ENCODE peak calls at places on chromosomes 4 and X, in ten cellular contexts. R is esophagus squamous epithelium, V is A549, C is neural crest cell, B is type B pancreatic cell, P is HCT116, X is AG04449, H is MCF 10A, N is transverse colon, F is endothelial cell. G is an unnamed sample.
A peak's percentile ranks its signal among the peaks of the same experiment; 100 is the strongest.

GRCh38 chrX:2829066-2829430 is 318 bp downstream of the GYG2 start:
- DNase-seq in B (peak; percentile 72), H (no peak), R (no peak), X (no peak), F (no peak), P (no peak), C (peak; percentile 48), V (no peak), N (peak; percentile 12), G (no peak)

GRCh38 chr4:136392576-136392975 is 1139.7 kb downstream of the PCDH18 start:
- DNase-seq in R (no peak), B (no peak), H (no peak), V (no peak), N (no peak), X (no peak), P (no peak), F (no peak), C (no peak), G (no peak)

GRCh38 chrX:2748171-2748814 is 3.5 kb upstream of the XG start:
- DNase-seq in N (no peak), R (no peak), P (no peak), H (no peak), B (no peak), C (no peak), V (no peak), X (no peak), F (no peak), G (no peak)

GRCh38 chr4:188534917-188535316 is 395.7 kb downstream of the TRIML1 start:
- DNase-seq in F (no peak), P (no peak), R (no peak), B (no peak), X (no peak), H (no peak), V (no peak), N (no peak), C (no peak), G (no peak)

GRCh38 chr4:99965674-99966350 is 15.7 kb upstream of the H2AZ1 start:
- DNase-seq in F (no peak), X (no peak), N (no peak), C (no peak), B (no peak), V (no peak), R (no peak), H (no peak), P (no peak), G (no peak)

GRCh38 chr4:168441412-168441811 is 38.9 kb downstream of the DDX60L start:
- DNase-seq in R (no peak), V (no peak), X (no peak), C (no peak), N (no peak), F (no peak), H (no peak), P (no peak), B (no peak), G (no peak)

GRCh38 chr4:112888617-112889016 is 160.8 kb upstream of the ANK2 start:
- DNase-seq in X (no peak), F (no peak), P (no peak), H (no peak), R (no peak), B (no peak), V (no peak), C (no peak), N (no peak), G (no peak)

GRCh38 chr4:89373396-89373795 is 65.8 kb upstream of the GPRIN3 start:
- DNase-seq in H (no peak), P (no peak), R (no peak), F (no peak), N (no peak), C (no peak), B (no peak), X (no peak), V (no peak), G (no peak)

GRCh38 chr4:24210332-24210902 is 320.6 kb upstream of the PPARGC1A start:
- DNase-seq in X (peak; percentile 70), P (no peak), V (peak; percentile 62), F (no peak), H (peak; percentile 98), N (peak; percentile 8), C (no peak), B (no peak), R (no peak), G (no peak)

GRCh38 chr4:67483868-67484602 is 61.3 kb downstream of the CENPC start:
- DNase-seq in X (peak; percentile 21), V (no peak), R (no peak), P (no peak), H (peak; percentile 23), C (no peak), F (no peak), B (no peak), N (no peak), G (no peak)

GRCh38 chr4:7187297-7187592 is 5.1 kb upstream of the SORCS2 start:
- DNase-seq in P (no peak), F (no peak), V (no peak), H (no peak), B (no peak), C (no peak), R (no peak), X (no peak), N (no peak), G (no peak)

GRCh38 chr4:114077610-114078009 is 98.2 kb upstream of the ARSJ start:
- DNase-seq in H (peak; percentile 74), X (peak; percentile 83), N (no peak), C (no peak), B (no peak), R (no peak), P (peak; percentile 26), F (no peak), V (no peak), G (no peak)

GRCh38 chrX:110086162-110086915 is 83.4 kb downstream of the TMEM164 start:
- DNase-seq in X (no peak), P (no peak), C (no peak), V (peak; percentile 75), R (no peak), N (no peak), H (no peak), F (no peak), B (no peak), G (no peak)

GRCh38 chr4:153521995-153522799 is 56.0 kb downstream of the TMEM131L start:
- DNase-seq in H (no peak), P (no peak), B (no peak), R (no peak), C (no peak), X (no peak), N (no peak), F (no peak), V (no peak), G (no peak)

GRCh38 chr4:153520227-153520626 is 54.1 kb downstream of the TMEM131L start:
- DNase-seq in H (no peak), B (no peak), F (no peak), C (no peak), R (no peak), X (no peak), V (no peak), N (no peak), P (no peak), G (no peak)

GRCh38 chr4:153522800-153523089 is 56.6 kb downstream of the TMEM131L start:
- DNase-seq in F (no peak), B (no peak), N (no peak), P (no peak), X (no peak), C (no peak), H (no peak), V (no peak), R (no peak), G (no peak)

GRCh38 chr4:153520871-153521329 is 54.7 kb downstream of the TMEM131L start:
- DNase-seq in F (no peak), P (no peak), X (no peak), N (no peak), V (no peak), C (no peak), B (no peak), H (no peak), R (no peak), G (no peak)

DNA sequence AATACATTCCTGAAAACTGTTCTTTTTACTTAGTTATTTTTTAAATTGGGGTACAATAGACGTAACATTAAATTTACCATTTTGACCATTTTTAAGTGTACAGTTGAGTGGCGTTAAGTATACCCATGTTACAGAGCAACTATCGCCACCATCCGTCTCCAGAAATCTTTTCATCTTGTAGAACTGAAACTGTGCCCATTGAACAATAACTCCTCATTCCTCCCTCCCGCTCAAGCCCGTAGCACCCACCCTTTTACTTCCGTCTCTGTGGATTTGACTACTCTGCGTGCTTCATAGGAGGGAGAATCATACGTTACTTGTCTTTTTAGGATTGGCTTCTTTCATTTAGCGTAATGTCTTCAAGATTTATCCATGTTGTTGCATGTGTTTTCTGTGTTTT is 55.3 kb downstream of the TMEM131L start:
- DNase-seq in X (no peak), B (no peak), F (no peak), R (no peak), P (no peak), H (no peak), C (no peak), N (no peak), V (no peak), G (no peak)
- TF ChIP-seq CTCF in X (no peak), B (no peak), F (no peak), R (no peak), P (no peak), H (no peak), C (no peak), N (no peak), V (no peak), G (no peak)

GRCh38 chr4:37138019-37138653 is 106.4 kb upstream of the NWD2 start:
- DNase-seq in C (no peak), X (no peak), P (no peak), V (no peak), B (no peak), R (no peak), F (no peak), H (no peak), N (no peak), G (no peak)
- TF ChIP-seq CTCF in C (no peak), X (no peak), P (no peak), V (no peak), B (no peak), R (no peak), F (no peak), H (no peak), N (no peak), G (no peak)

DNA sequence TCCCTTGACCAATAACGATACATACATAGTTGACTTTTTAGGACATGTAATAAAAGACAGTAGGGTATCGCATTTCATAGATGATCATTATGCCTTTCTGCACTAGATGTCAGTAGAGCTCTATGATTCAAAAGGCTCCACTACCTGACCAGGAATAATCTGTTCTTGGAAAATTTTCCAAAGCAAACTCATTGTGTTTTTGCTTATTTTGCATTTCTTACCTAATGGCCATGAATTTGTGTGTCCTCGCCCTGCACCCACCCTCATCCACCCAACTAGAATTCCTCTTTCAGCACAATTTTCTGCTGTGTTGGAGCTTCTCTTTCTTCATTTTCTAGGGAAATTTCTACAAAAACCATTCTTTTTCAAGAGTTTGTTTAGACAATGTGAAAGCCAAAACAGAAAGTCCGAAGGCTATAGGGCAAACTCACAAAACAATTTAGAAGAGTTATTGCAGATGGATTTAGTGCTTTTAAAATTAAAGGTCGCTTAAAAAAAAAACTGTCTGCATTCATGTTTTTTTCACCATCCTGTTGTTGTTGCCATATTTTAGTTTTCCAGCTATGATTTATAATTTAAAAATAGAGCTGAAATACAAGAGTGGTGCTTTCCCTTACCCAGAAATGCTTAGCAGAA is 183.6 kb downstream of the SPATA18 start:
- DNase-seq in V (peak; percentile 28), H (peak; percentile 69), X (peak; percentile 14), B (no peak), F (no peak), N (no peak), C (no peak), R (no peak), P (peak; percentile 41), G (no peak)
- TF ChIP-seq CTCF in V (peak; percentile 49), H (peak; percentile 69), X (no peak), B (peak; percentile 77), F (peak; percentile 36), N (peak; percentile 13), C (peak; percentile 76), R (no peak), P (peak; percentile 66), G (no peak)

GRCh38 chrX:112731793-112732192 is 52.1 kb upstream of the LHFPL1 start:
- DNase-seq in N (no peak), V (no peak), F (no peak), X (no peak), C (no peak), R (no peak), B (no peak), P (no peak), H (no peak), G (no peak)
- TF ChIP-seq CTCF in N (no peak), V (no peak), F (no peak), X (no peak), C (peak; percentile 62), R (no peak), B (peak; percentile 67), P (no peak), H (peak; percentile 37), G (no peak)